ENCODE peak calls at places on chromosome 16, in nine cellular contexts. One of them, this sample, is unnamed.

GRCh38 chr16:50196736-50197135 is 43.6 kb downstream of the TENT4B start:
- DNase-seq in GM23248: peak; percentile 38
- DNase-seq in neural progenitor cell: no peak
- DNase-seq in fibroblast of lung: peak; percentile 56
- DNase-seq in HCT116: no peak
- DNase-seq in endodermal cell: no peak
- DNase-seq in astrocyte: peak; percentile 36
- DNase-seq in SK-N-SH: no peak
- DNase-seq in PC-3: no peak
- DNase-seq in this sample: no peak

GRCh38 chr16:89602273-89602951 is 11.0 kb upstream of the DPEP1 start:
- DNase-seq in PC-3: peak; percentile 66
- DNase-seq in SK-N-SH: peak; percentile 72
- DNase-seq in neural progenitor cell: peak; percentile 88
- DNase-seq in HCT116: peak; percentile 24
- DNase-seq in fibroblast of lung: peak; percentile 91
- DNase-seq in endodermal cell: peak; percentile 87
- DNase-seq in astrocyte: peak; percentile 86
- DNase-seq in GM23248: peak; percentile 96
- DNase-seq in this sample: peak; percentile 70

GRCh38 chr16:11328172-11329079 is 16.8 kb upstream of the RMI2 start:
- DNase-seq in GM23248: peak; percentile 96
- DNase-seq in PC-3: peak; percentile 85
- DNase-seq in SK-N-SH: no peak
- DNase-seq in neural progenitor cell: peak; percentile 81
- DNase-seq in fibroblast of lung: peak; percentile 96
- DNase-seq in endodermal cell: peak; percentile 95
- DNase-seq in astrocyte: peak; percentile 94
- DNase-seq in HCT116: peak; percentile 62
- DNase-seq in this sample: peak; percentile 97

GRCh38 chr16:50539822-50540710 is 8.1 kb upstream of the NKD1 start:
- DNase-seq in astrocyte: no peak
- DNase-seq in fibroblast of lung: no peak
- DNase-seq in PC-3: no peak
- DNase-seq in neural progenitor cell: peak; percentile 72
- DNase-seq in HCT116: no peak
- DNase-seq in SK-N-SH: no peak
- DNase-seq in GM23248: no peak
- DNase-seq in endodermal cell: peak; percentile 76
- DNase-seq in this sample: peak; percentile 50

GRCh38 chr16:80824623-80825364 is 20.4 kb upstream of the CDYL2 start:
- DNase-seq in fibroblast of lung: peak; percentile 53
- DNase-seq in neural progenitor cell: peak; percentile 71
- DNase-seq in PC-3: peak; percentile 76
- DNase-seq in SK-N-SH: peak; percentile 38
- DNase-seq in HCT116: peak; percentile 64
- DNase-seq in astrocyte: peak; percentile 46
- DNase-seq in endodermal cell: peak; percentile 65
- DNase-seq in GM23248: peak; percentile 69
- DNase-seq in this sample: no peak

GRCh38 chr16:1976216-1976520 is 4.3 kb downstream of the TBL3 start:
- DNase-seq in SK-N-SH: no peak
- DNase-seq in GM23248: no peak
- DNase-seq in PC-3: no peak
- DNase-seq in astrocyte: no peak
- DNase-seq in endodermal cell: no peak
- DNase-seq in neural progenitor cell: no peak
- DNase-seq in fibroblast of lung: no peak
- DNase-seq in HCT116: no peak
- DNase-seq in this sample: no peak

GRCh38 chr16:25707982-25708583 is 16.3 kb downstream of the HS3ST4 start:
- DNase-seq in endodermal cell: peak; percentile 83
- DNase-seq in PC-3: peak; percentile 49
- DNase-seq in HCT116: peak; percentile 18
- DNase-seq in GM23248: peak; percentile 30
- DNase-seq in astrocyte: no peak
- DNase-seq in SK-N-SH: peak; percentile 33
- DNase-seq in neural progenitor cell: peak; percentile 71
- DNase-seq in fibroblast of lung: no peak
- DNase-seq in this sample: peak; percentile 52

GRCh38 chr16:17369441-17369951 is 101.3 kb downstream of the XYLT1 start:
- DNase-seq in neural progenitor cell: no peak
- DNase-seq in SK-N-SH: no peak
- DNase-seq in PC-3: no peak
- DNase-seq in endodermal cell: no peak
- DNase-seq in astrocyte: no peak
- DNase-seq in fibroblast of lung: no peak
- DNase-seq in GM23248: no peak
- DNase-seq in HCT116: no peak
- DNase-seq in this sample: no peak

GRCh38 chr16:47063011-47063724 is 80.6 kb downstream of the NETO2 start:
- DNase-seq in SK-N-SH: no peak
- DNase-seq in GM23248: no peak
- DNase-seq in HCT116: no peak
- DNase-seq in astrocyte: no peak
- DNase-seq in fibroblast of lung: no peak
- DNase-seq in PC-3: no peak
- DNase-seq in endodermal cell: no peak
- DNase-seq in neural progenitor cell: no peak
- DNase-seq in this sample: peak; percentile 8

GRCh38 chr16:72786606-72787005 is 261.3 kb downstream of the ZFHX3 start:
- DNase-seq in fibroblast of lung: no peak
- DNase-seq in HCT116: no peak
- DNase-seq in endodermal cell: no peak
- DNase-seq in neural progenitor cell: peak; percentile 34
- DNase-seq in SK-N-SH: no peak
- DNase-seq in astrocyte: no peak
- DNase-seq in GM23248: no peak
- DNase-seq in PC-3: no peak
- DNase-seq in this sample: no peak

GRCh38 chr16:24977673-24978065 is 37.5 kb downstream of the ARHGAP17 start:
- DNase-seq in astrocyte: peak; percentile 73
- DNase-seq in endodermal cell: no peak
- DNase-seq in PC-3: peak; percentile 41
- DNase-seq in HCT116: no peak
- DNase-seq in SK-N-SH: no peak
- DNase-seq in fibroblast of lung: peak; percentile 83
- DNase-seq in neural progenitor cell: no peak
- DNase-seq in GM23248: peak; percentile 81
- DNase-seq in this sample: no peak

GRCh38 chr16:81645303-81645702 is 133.8 kb upstream of the PLCG2 start:
- DNase-seq in neural progenitor cell: peak; percentile 37
- DNase-seq in endodermal cell: peak; percentile 79
- DNase-seq in astrocyte: peak; percentile 97
- DNase-seq in fibroblast of lung: peak; percentile 97
- DNase-seq in PC-3: peak; percentile 78
- DNase-seq in HCT116: no peak
- DNase-seq in SK-N-SH: peak; percentile 79
- DNase-seq in GM23248: peak; percentile 89
- DNase-seq in this sample: peak; percentile 51

GRCh38 chr16:80544326-80544725 is 3.5 kb downstream of the DYNLRB2 start:
- DNase-seq in astrocyte: no peak
- DNase-seq in fibroblast of lung: no peak
- DNase-seq in endodermal cell: no peak
- DNase-seq in PC-3: peak; percentile 78
- DNase-seq in HCT116: no peak
- DNase-seq in neural progenitor cell: no peak
- DNase-seq in SK-N-SH: no peak
- DNase-seq in GM23248: no peak
- DNase-seq in this sample: no peak

GRCh38 chr16:81696136-81696958 is 82.7 kb upstream of the PLCG2 start:
- DNase-seq in neural progenitor cell: no peak
- DNase-seq in endodermal cell: no peak
- DNase-seq in PC-3: no peak
- DNase-seq in GM23248: no peak
- DNase-seq in astrocyte: no peak
- DNase-seq in SK-N-SH: no peak
- DNase-seq in HCT116: no peak
- DNase-seq in fibroblast of lung: no peak
- DNase-seq in this sample: no peak

GRCh38 chr16:84156342-84156784 is 11.3 kb downstream of the DNAAF1 start:
- DNase-seq in HCT116: no peak
- DNase-seq in astrocyte: peak; percentile 40
- DNase-seq in PC-3: peak; percentile 25
- DNase-seq in neural progenitor cell: no peak
- DNase-seq in SK-N-SH: no peak
- DNase-seq in endodermal cell: no peak
- DNase-seq in GM23248: peak; percentile 42
- DNase-seq in fibroblast of lung: peak; percentile 54
- DNase-seq in this sample: no peak

GRCh38 chr16:695355-696089 is 5.3 kb upstream of the WDR24 start:
- DNase-seq in HCT116: no peak
- DNase-seq in SK-N-SH: no peak
- DNase-seq in endodermal cell: peak; percentile 81
- DNase-seq in neural progenitor cell: peak; percentile 60
- DNase-seq in astrocyte: no peak
- DNase-seq in PC-3: peak; percentile 62
- DNase-seq in GM23248: peak; percentile 58
- DNase-seq in fibroblast of lung: no peak
- DNase-seq in this sample: peak; percentile 62

GRCh38 chr16:62041401-62041800 is 5.2 kb upstream of the CDH8 start:
- DNase-seq in SK-N-SH: peak; percentile 43
- DNase-seq in HCT116: no peak
- DNase-seq in fibroblast of lung: peak; percentile 32
- DNase-seq in endodermal cell: peak; percentile 77
- DNase-seq in astrocyte: peak; percentile 20
- DNase-seq in GM23248: peak; percentile 56
- DNase-seq in PC-3: peak; percentile 68
- DNase-seq in neural progenitor cell: peak; percentile 84
- DNase-seq in this sample: peak; percentile 49

GRCh38 chr16:87487361-87487924 is 5.4 kb downstream of the ZCCHC14 start:
- DNase-seq in GM23248: peak; percentile 83
- DNase-seq in fibroblast of lung: peak; percentile 28
- DNase-seq in neural progenitor cell: peak; percentile 65
- DNase-seq in PC-3: no peak
- DNase-seq in SK-N-SH: no peak
- DNase-seq in endodermal cell: peak; percentile 85
- DNase-seq in HCT116: peak; percentile 69
- DNase-seq in astrocyte: no peak
- DNase-seq in this sample: peak; percentile 73

GRCh38 chr16:49641250-49641649 is 214.7 kb downstream of the ZNF423 start:
- DNase-seq in GM23248: no peak
- DNase-seq in fibroblast of lung: no peak
- DNase-seq in endodermal cell: no peak
- DNase-seq in HCT116: no peak
- DNase-seq in SK-N-SH: no peak
- DNase-seq in PC-3: no peak
- DNase-seq in neural progenitor cell: no peak
- DNase-seq in astrocyte: no peak
- DNase-seq in this sample: no peak

GRCh38 chr16:2719328-2720062 is 529 bp downstream of the PRSS27 start:
- DNase-seq in endodermal cell: no peak
- DNase-seq in HCT116: no peak
- DNase-seq in PC-3: peak; percentile 18
- DNase-seq in astrocyte: no peak
- DNase-seq in neural progenitor cell: no peak
- DNase-seq in SK-N-SH: no peak
- DNase-seq in GM23248: no peak
- DNase-seq in fibroblast of lung: no peak
- DNase-seq in this sample: no peak

GRCh38 chr16:28912558-28912957 is 12.5 kb downstream of the RABEP2 start:
- DNase-seq in astrocyte: no peak
- DNase-seq in SK-N-SH: no peak
- DNase-seq in GM23248: no peak
- DNase-seq in endodermal cell: no peak
- DNase-seq in neural progenitor cell: no peak
- DNase-seq in HCT116: no peak
- DNase-seq in fibroblast of lung: no peak
- DNase-seq in PC-3: no peak
- DNase-seq in this sample: no peak
- H3K9ac ChIP-seq in astrocyte: no peak overlapping the region
- H3K9ac ChIP-seq in SK-N-SH: no peak overlapping the region
- H3K9ac ChIP-seq in GM23248: no peak overlapping the region
- H3K9ac ChIP-seq in endodermal cell: no peak overlapping the region
- H3K9ac ChIP-seq in neural progenitor cell: peak overlapping the region; percentile 8
- H3K9ac ChIP-seq in HCT116: peak overlapping the region; percentile 11
- H3K9ac ChIP-seq in fibroblast of lung: no peak overlapping the region
- H3K9ac ChIP-seq in PC-3: no peak overlapping the region
- H3K9ac ChIP-seq in this sample: no peak overlapping the region

DNA sequence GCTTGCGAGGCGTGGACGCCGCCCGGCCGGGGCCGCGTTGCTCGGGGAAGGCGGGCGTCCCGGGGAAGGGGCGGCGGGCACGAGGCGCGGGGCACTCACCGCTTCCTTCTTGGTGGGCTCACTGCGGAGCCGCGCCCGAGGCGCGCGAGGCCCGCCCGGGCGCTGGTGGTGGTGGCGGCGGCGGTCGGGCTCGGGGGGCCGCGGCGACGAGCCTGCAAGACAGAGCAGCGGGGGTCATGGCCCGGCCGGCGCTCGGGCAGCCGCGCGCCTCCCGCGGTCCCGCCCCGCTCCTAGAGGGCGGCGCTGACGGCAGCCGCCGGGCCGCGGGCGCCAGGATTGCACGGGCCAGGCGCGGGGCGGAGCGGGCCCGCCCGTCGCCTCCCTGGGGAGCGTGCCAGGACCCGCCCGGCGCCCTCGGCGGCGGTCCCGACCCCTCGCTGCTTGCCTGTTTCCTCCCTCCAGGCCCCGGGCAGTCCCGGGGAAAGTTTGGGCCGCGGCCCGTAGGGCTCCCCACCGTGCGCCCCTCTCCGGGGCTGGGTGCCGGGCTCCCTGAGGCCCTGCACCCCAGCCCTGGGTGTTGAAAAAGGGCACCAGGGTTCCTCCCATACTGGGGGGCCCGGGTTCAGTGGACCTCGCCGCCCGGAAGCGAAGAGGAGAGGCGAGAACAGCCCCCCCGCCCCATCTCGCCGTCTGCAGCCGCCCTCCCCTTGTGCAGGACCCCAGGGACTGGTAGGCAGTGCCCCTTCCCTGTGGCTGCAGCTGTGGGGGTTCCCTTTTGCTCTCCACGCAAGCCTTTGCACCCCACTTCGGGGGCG is at the start of gene C16orf74:
- DNase-seq in GM23248: peak; percentile 83
- DNase-seq in endodermal cell: peak; percentile 83
- DNase-seq in PC-3: peak; percentile 71
- DNase-seq in HCT116: no peak
- DNase-seq in astrocyte: no peak
- DNase-seq in neural progenitor cell: peak; percentile 82
- DNase-seq in SK-N-SH: peak; percentile 90
- DNase-seq in fibroblast of lung: peak; percentile 17
- DNase-seq in this sample: no peak
- H3K9ac ChIP-seq in GM23248: peak within 1 kb of the TSS; percentile 58
- H3K9ac ChIP-seq in endodermal cell: peak within 1 kb of the TSS; percentile 6
- H3K9ac ChIP-seq in PC-3: peak within 1 kb of the TSS; percentile 65
- H3K9ac ChIP-seq in HCT116: peak within 1 kb of the TSS; percentile 95
- H3K9ac ChIP-seq in astrocyte: peak within 1 kb of the TSS; percentile 54
- H3K9ac ChIP-seq in neural progenitor cell: no peak within 1 kb of the TSS
- H3K9ac ChIP-seq in SK-N-SH: peak within 1 kb of the TSS; percentile 63
- H3K9ac ChIP-seq in fibroblast of lung: peak within 1 kb of the TSS; percentile 40
- H3K9ac ChIP-seq in this sample: no peak within 1 kb of the TSS

GRCh38 chr16:30950516-30951073 is 1.7 kb downstream of the ORAI3 start:
- DNase-seq in astrocyte: no peak
- DNase-seq in neural progenitor cell: no peak
- DNase-seq in PC-3: no peak
- DNase-seq in GM23248: no peak
- DNase-seq in fibroblast of lung: no peak
- DNase-seq in endodermal cell: no peak
- DNase-seq in HCT116: no peak
- DNase-seq in SK-N-SH: no peak
- DNase-seq in this sample: no peak
- H3K9ac ChIP-seq in astrocyte: peak overlapping the region; percentile 87
- H3K9ac ChIP-seq in neural progenitor cell: no peak overlapping the region
- H3K9ac ChIP-seq in PC-3: no peak overlapping the region
- H3K9ac ChIP-seq in GM23248: peak overlapping the region; percentile 88
- H3K9ac ChIP-seq in fibroblast of lung: no peak overlapping the region
- H3K9ac ChIP-seq in endodermal cell: no peak overlapping the region
- H3K9ac ChIP-seq in HCT116: peak overlapping the region; percentile 82
- H3K9ac ChIP-seq in SK-N-SH: no peak overlapping the region
- H3K9ac ChIP-seq in this sample: no peak overlapping the region

GRCh38 chr16:67860589-67861398 is 12.1 kb upstream of the EDC4 start:
- DNase-seq in fibroblast of lung: peak; percentile 50
- DNase-seq in PC-3: peak; percentile 68
- DNase-seq in astrocyte: peak; percentile 44
- DNase-seq in endodermal cell: no peak
- DNase-seq in neural progenitor cell: no peak
- DNase-seq in HCT116: no peak
- DNase-seq in SK-N-SH: no peak
- DNase-seq in GM23248: peak; percentile 95
- DNase-seq in this sample: no peak
- H3K9ac ChIP-seq in fibroblast of lung: no peak overlapping the region
- H3K9ac ChIP-seq in PC-3: peak overlapping the region; percentile 36
- H3K9ac ChIP-seq in astrocyte: peak overlapping the region; percentile 16
- H3K9ac ChIP-seq in endodermal cell: no peak overlapping the region
- H3K9ac ChIP-seq in neural progenitor cell: no peak overlapping the region
- H3K9ac ChIP-seq in HCT116: no peak overlapping the region
- H3K9ac ChIP-seq in SK-N-SH: no peak overlapping the region
- H3K9ac ChIP-seq in GM23248: peak overlapping the region; percentile 75
- H3K9ac ChIP-seq in this sample: no peak overlapping the region

This sample was measured in H9.